ENCODE peak calls at places on chromosomes 3 and 15, in nine cellular contexts. R is heart left ventricle, N is adrenal gland, H is transverse colon, X is colonic mucosa, J is esophagus squamous epithelium, F is uterus, S is Caco-2, C is A673. I is an unnamed sample. For H3K9me3, the result is how much of the 10 kb centered on the place peaks cover.

GRCh38 chr3:197835509-197835908 is 44.5 kb downstream of the LRCH3 start:
- DNase-seq in S (no peak), F (no peak), R (no peak), J (no peak), C (no peak), X (no peak), H (no peak), N (no peak), I (no peak)

GRCh38 chr3:56254261-56254660 is 214.0 kb downstream of the ERC2 start:
- DNase-seq in F (no peak), H (no peak), S (peak), J (no peak), X (no peak), R (no peak), C (no peak), N (no peak), I (no peak)

GRCh38 chr3:124034809-124035152 is 42.9 kb upstream of the ROPN1 start:
- DNase-seq in S (no peak), H (no peak), X (no peak), F (no peak), J (no peak), N (no peak), C (no peak), R (no peak), I (no peak)

GRCh38 chr3:107452436-107452835 is 70.3 kb upstream of the BBX start:
- DNase-seq in S (no peak), H (no peak), N (no peak), X (no peak), F (no peak), J (no peak), R (no peak), C (no peak), I (no peak)

GRCh38 chr3:139302801-139303113 is 41.1 kb upstream of the MRPS22 start:
- DNase-seq in N (no peak), J (no peak), S (no peak), R (no peak), X (no peak), F (no peak), H (no peak), C (no peak), I (peak)

GRCh38 chr3:72683068-72683467 is 165.2 kb downstream of the SHQ1 start:
- DNase-seq in C (no peak), H (no peak), J (no peak), R (no peak), F (no peak), X (no peak), N (no peak), S (no peak), I (no peak)

GRCh38 chr15:40367038-40367672 is 9.1 kb downstream of the DISP2 start:
- DNase-seq in N (peak), X (no peak), C (no peak), H (peak), J (no peak), S (no peak), R (peak), F (no peak), I (peak)

GRCh38 chr3:194023501-194024280 is 112.3 kb upstream of the HES1 start:
- DNase-seq in R (no peak), N (no peak), X (no peak), H (no peak), J (no peak), F (no peak), S (no peak), C (peak), I (no peak)

GRCh38 chr3:41320953-41321641 is 121.8 kb downstream of the CTNNB1 start:
- DNase-seq in C (no peak), J (no peak), X (no peak), N (no peak), F (no peak), H (no peak), R (no peak), S (no peak), I (no peak)

GRCh38 chr15:89101302-89102191 is 13.3 kb downstream of the ABHD2 start:
- DNase-seq in H (peak), F (peak), S (peak), J (no peak), X (peak), C (no peak), R (peak), N (peak), I (peak)

GRCh38 chr3:39146083-39146501 is 7.3 kb downstream of the CSRNP1 start:
- DNase-seq in S (no peak), R (peak), J (no peak), X (peak), H (peak), F (no peak), C (no peak), N (peak), I (no peak)

GRCh38 chr3:37962906-37963486 is 27.6 kb upstream of the VILL start:
- DNase-seq in R (no peak), N (no peak), H (no peak), C (no peak), X (no peak), J (no peak), S (no peak), F (no peak), I (no peak)

GRCh38 chr3:189309400-189309975 is 137.7 kb downstream of the TPRG1 start:
- DNase-seq in X (no peak), F (no peak), J (no peak), N (no peak), C (peak), R (no peak), H (no peak), S (no peak), I (no peak)

GRCh38 chr3:156184156-156184555 is 63.8 kb downstream of the KCNAB1 start:
- DNase-seq in C (no peak), N (no peak), H (no peak), J (no peak), F (no peak), R (no peak), X (no peak), S (no peak), I (no peak)

GRCh38 chr3:119571688-119572087 is 7.6 kb upstream of the ADPRH start:
- DNase-seq in N (no peak), J (no peak), R (peak), S (no peak), C (no peak), F (no peak), H (no peak), X (no peak), I (no peak)

GRCh38 chr3:80526153-80526552 is 758.4 kb upstream of the ROBO1 start:
- DNase-seq in F (no peak), R (no peak), X (no peak), S (no peak), C (peak), H (no peak), J (no peak), N (no peak), I (no peak)

GRCh38 chr3:133927543-133928066 is 31.9 kb upstream of the RAB6B start:
- DNase-seq in X (peak), R (peak), C (peak), S (no peak), N (peak), H (peak), F (peak), J (no peak), I (peak)

GRCh38 chr3:63845215-63845614 is 18.4 kb downstream of the THOC7 start:
- DNase-seq in F (no peak), N (no peak), X (no peak), J (no peak), H (no peak), R (no peak), S (peak), C (no peak), I (no peak)

GRCh38 chr3:185959609-185960517 is 22.0 kb upstream of the TRA2B start:
- DNase-seq in N (peak), C (peak), F (no peak), X (peak), S (no peak), H (peak), R (no peak), J (no peak), I (no peak)

GRCh38 chr15:59543721-59544547 is 67.6 kb upstream of the GCNT3 start:
- DNase-seq in X (peak), C (no peak), F (no peak), R (no peak), N (no peak), H (peak), S (no peak), J (no peak), I (no peak)

GRCh38 chr15:34795267-34796081 is at the start of gene ACTC1:
- DNase-seq in F (peak), N (peak), R (peak), X (no peak), C (no peak), J (no peak), H (no peak), S (no peak), I (peak)

GRCh38 chr3:58058654-58059263 is 50.5 kb downstream of the FLNB start:
- DNase-seq in H (no peak), F (no peak), C (peak), S (peak), N (no peak), J (no peak), X (no peak), R (no peak), I (no peak)

GRCh38 chr3:169241928-169242751 is 421.4 kb downstream of the MECOM start:
- DNase-seq in R (peak), H (no peak), F (no peak), X (no peak), C (peak), J (no peak), S (no peak), N (peak), I (no peak)

GRCh38 chr3:159664653-159665052 is 324.0 kb upstream of the IL12A start:
- DNase-seq in X (no peak), F (no peak), R (no peak), C (no peak), J (no peak), H (no peak), S (no peak), N (no peak), I (no peak)

GRCh38 chr3:55615694-55616310 is 128.7 kb upstream of the WNT5A start:
- DNase-seq in R (no peak), J (no peak), F (no peak), C (no peak), H (no peak), X (no peak), S (no peak), N (peak), I (no peak)

GRCh38 chr3:9679476-9680097 is 24.0 kb upstream of the CPNE9 start:
- DNase-seq in F (no peak), H (no peak), C (no peak), S (no peak), R (no peak), X (no peak), J (no peak), N (no peak), I (no peak)

GRCh38 chr3:113606539-113607218 is 74.3 kb downstream of the SIDT1 start:
- DNase-seq in J (no peak), X (no peak), S (no peak), R (no peak), F (no peak), N (no peak), C (no peak), H (peak), I (no peak)

GRCh38 chr3:170992854-170993253 is 33.7 kb downstream of the SLC2A2 start:
- DNase-seq in S (no peak), N (no peak), X (no peak), C (no peak), J (no peak), H (no peak), F (no peak), R (no peak), I (no peak)

GRCh38 chr3:30578479-30578878 is 27.9 kb upstream of the TGFBR2 start:
- DNase-seq in J (no peak), C (no peak), S (peak), N (peak), F (peak), X (peak), R (no peak), H (peak), I (peak)

GRCh38 chr15:69855601-69856000 is 242.1 kb downstream of the TLE3 start:
- DNase-seq in S (no peak), R (no peak), J (no peak), H (no peak), F (no peak), X (no peak), C (peak), N (no peak), I (no peak)

GRCh38 chr3:1139071-1139470 is 46.2 kb downstream of the CNTN6 start:
- DNase-seq in H (no peak), S (no peak), N (no peak), J (no peak), R (no peak), C (no peak), X (no peak), F (no peak), I (no peak)

GRCh38 chr15:91258436-91258779 is 158.4 kb downstream of the SV2B start:
- DNase-seq in J (no peak), C (no peak), S (no peak), R (no peak), N (peak), H (no peak), F (no peak), X (no peak), I (no peak)

GRCh38 chr3:170961616-170962400 is 53.4 kb upstream of the EIF5A2 start:
- DNase-seq in H (no peak), J (no peak), N (no peak), F (no peak), C (peak), X (peak), R (no peak), S (no peak), I (no peak)

GRCh38 chr3:24773798-24774197 is 279.1 kb upstream of the THRB start:
- DNase-seq in X (peak), H (peak), R (peak), F (peak), N (peak), S (peak), J (no peak), C (peak), I (peak)

GRCh38 chr3:132283440-132283839 is 33.8 kb upstream of the ACP3 start:
- DNase-seq in R (no peak), X (no peak), S (no peak), C (no peak), N (no peak), F (no peak), J (no peak), H (no peak), I (no peak)

GRCh38 chr15:29348308-29348914 is 78.8 kb upstream of the NSMCE3 start:
- DNase-seq in X (no peak), R (no peak), N (peak), C (no peak), J (no peak), H (peak), S (no peak), F (peak), I (no peak)

DNA sequence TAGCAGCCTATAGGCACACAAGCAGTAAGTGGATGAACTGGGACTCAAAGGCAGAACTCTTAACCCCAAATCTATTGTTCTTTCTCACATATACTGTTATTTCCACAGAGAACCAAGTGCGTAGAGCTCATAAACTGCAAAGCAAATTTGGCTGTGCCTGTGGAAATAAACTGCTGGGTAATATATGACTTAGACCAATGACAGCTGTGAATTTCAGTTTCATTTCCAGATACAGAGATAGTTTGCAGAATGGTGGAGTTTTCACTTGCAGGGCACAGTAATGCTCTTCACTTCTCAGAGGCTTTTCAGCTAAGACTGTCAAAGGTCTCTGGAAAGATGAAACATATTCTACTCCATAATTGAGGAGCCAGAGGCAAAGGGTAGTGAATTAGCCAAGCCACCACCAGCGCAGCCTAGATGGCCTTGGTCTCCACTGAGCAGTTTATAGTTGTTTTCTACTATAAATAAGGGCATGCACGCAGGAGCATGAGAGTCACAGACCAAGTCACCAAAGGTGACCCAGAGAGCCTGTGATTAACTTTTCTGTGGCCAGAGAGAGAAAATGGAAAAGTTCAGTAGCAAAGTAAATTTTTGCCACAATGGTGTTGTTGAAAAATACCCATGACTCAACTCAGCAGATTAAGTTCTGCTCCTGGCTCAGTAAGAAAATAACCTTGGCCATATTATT is 180.7 kb upstream of the GRM7 start:
- DNase-seq in X (no peak), R (no peak), J (no peak), F (no peak), N (no peak), H (no peak), C (no peak), S (no peak), I (no peak)
- H3K9me3 ChIP-seq in X (under half), R (under half), J (under half), F (under half), N (under half), H (under half), C (under half), S (under half), I (under half)

DNA sequence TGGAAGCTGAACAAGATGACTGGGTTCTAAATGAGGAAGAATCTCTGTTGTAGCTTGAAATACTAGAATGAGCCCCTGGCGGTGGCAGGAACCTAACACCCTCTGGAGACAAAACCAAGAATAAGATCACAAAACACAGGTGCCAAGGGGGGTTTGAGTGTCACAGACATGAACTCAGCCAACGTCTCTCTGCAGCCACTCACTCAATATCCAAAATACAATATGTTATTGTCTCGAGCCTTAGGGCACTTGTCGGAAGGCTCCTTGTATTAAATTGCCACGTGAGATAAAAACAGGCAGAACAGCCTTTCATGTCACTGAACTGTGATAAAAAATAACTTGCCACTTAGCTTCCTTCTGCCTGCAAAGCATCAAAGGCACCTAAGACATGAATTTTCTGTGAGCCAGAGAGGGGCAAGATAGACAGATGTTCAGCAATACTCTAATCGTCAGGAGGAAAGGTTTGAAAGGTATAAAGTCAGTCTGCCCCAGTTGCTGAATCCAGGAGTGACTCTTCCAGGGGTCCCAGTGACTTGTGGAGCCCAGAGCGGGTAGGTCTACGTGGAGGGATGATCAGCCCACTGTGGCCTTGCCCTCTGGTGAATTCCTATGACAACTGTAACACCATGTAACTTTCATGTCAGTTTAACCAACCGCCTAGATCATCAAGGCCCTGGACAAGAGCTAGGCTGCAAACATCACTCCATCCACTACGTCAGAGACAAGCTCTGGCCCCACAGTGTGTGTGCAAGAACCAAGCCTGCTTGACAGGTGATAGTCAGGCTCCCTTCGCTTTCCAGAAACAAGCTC is 165.2 kb downstream of the OSBPL10 start:
- DNase-seq in H (no peak), F (no peak), X (no peak), N (no peak), C (no peak), R (no peak), J (no peak), S (no peak), I (no peak)
- TF ChIP-seq CTCF in H (no peak), F (no peak), X (no peak), N (no peak), C (no peak), R (no peak), J (no peak), S (no peak), I (no peak)

DNA sequence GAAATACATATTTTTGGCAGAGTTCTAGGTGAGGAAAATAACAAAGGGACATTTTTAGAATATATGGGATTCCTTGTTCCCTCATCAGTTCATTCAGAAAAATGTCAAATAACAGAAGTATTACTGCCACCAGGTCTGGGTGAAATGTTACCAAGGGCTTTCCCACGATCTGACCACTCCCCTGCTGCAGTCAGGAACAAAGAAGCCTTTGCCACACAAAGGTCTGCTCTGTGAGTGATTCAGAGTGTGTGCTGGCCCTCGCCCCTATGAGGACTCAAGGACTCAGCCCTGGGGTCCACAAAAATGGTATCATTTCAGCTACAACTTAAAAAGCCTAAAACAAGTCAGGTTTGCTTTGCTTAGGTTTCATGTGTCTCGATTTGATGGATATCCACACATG is 5.0 kb downstream of the MKRN3 start:
- DNase-seq in R (no peak), H (no peak), C (no peak), S (no peak), N (no peak), F (no peak), J (no peak), X (no peak), I (no peak)
- H3K9me3 ChIP-seq in R (under half), H (under half), C (under half), S (under half), N (under half), F (under half), J (under half), X (under half), I (under half)

GRCh38 chr3:179929091-179929529 is 107.6 kb downstream of the PEX5L start:
- DNase-seq in J (no peak), N (peak), H (peak), C (peak), X (peak), S (peak), R (peak), F (no peak), I (peak)
- TF ChIP-seq CTCF in J (peak), N (peak), H (peak), C (peak), X (peak), S (peak), R (peak), F (peak), I (peak)

I was measured in psoas muscle.